ENCODE peak calls at places on chromosomes 7 and 10, in nine cellular contexts. Y is testis; W is gastrocnemius medialis; J is ovary; I is tibial artery; D is H1; C is spleen; A is CD8-positive, alpha-beta memory T cell; F is A549. U is an unnamed sample.

GRCh38 chr7:121714559-121715303 is 158.2 kb upstream of the PTPRZ1 start:
- DNase-seq in Y (no peak), D (no peak), W (no peak), I (no peak), C (no peak), A (no peak), F (no peak), J (no peak), U (no peak)

GRCh38 chr10:129761573-129761972 is 202.5 kb downstream of the EBF3 start:
- DNase-seq in C (peak; percentile 48), I (peak; percentile 44), W (no peak), J (no peak), Y (peak; percentile 4), D (peak; percentile 17), F (no peak), A (peak; percentile 12), U (no peak)

GRCh38 chr10:94991243-94991888 is 52.9 kb downstream of the CYP2C9 start:
- DNase-seq in C (no peak), Y (no peak), W (no peak), A (no peak), J (no peak), F (no peak), D (no peak), I (no peak), U (no peak)

GRCh38 chr7:68147621-68148238 is 1151.1 kb downstream of the TYW1 start:
- DNase-seq in Y (no peak), I (no peak), A (no peak), J (no peak), C (no peak), D (no peak), F (no peak), W (no peak), U (no peak)

GRCh38 chr7:147492621-147493020 is 1097.9 kb upstream of the C7orf33 start:
- DNase-seq in J (no peak), I (no peak), D (no peak), Y (no peak), W (no peak), F (no peak), C (no peak), A (no peak), U (no peak)

GRCh38 chr10:98536551-98536950 is 89.8 kb upstream of the HPS1 start:
- DNase-seq in F (peak; percentile 5), Y (no peak), I (no peak), A (no peak), J (no peak), W (no peak), C (no peak), D (no peak), U (no peak)

GRCh38 chr7:103811315-103811714 is 178.1 kb downstream of the RELN start:
- DNase-seq in D (no peak), I (no peak), A (no peak), J (no peak), W (no peak), C (no peak), Y (no peak), F (no peak), U (no peak)

GRCh38 chr10:111989136-111990050 is 194.2 kb downstream of the GPAM start:
- DNase-seq in W (no peak), D (no peak), J (no peak), A (no peak), I (no peak), C (no peak), F (no peak), Y (no peak), U (no peak)

GRCh38 chr10:84715911-84716310 is 387.5 kb downstream of the CCSER2 start:
- DNase-seq in I (no peak), J (no peak), F (peak; percentile 10), W (no peak), Y (peak; percentile 58), D (peak; percentile 76), C (no peak), A (no peak), U (peak; percentile 80)

GRCh38 chr10:126634915-126635314 is 35.6 kb downstream of the C10orf90 start:
- DNase-seq in C (no peak), D (no peak), Y (no peak), J (no peak), I (no peak), W (no peak), A (no peak), F (no peak), U (no peak)

GRCh38 chr10:44193156-44193555 is 191.7 kb downstream of the CXCL12 start:
- DNase-seq in I (no peak), W (no peak), J (no peak), Y (no peak), C (no peak), A (no peak), F (no peak), D (no peak), U (no peak)

GRCh38 chr10:95169522-95169921 is 24.5 kb upstream of the ACSM6 start:
- DNase-seq in Y (no peak), A (no peak), F (no peak), D (no peak), I (no peak), W (no peak), C (no peak), J (no peak), U (no peak)

GRCh38 chr10:73908853-73909611 is 1.9 kb upstream of the PLAU start:
- DNase-seq in C (no peak), J (no peak), D (no peak), I (peak; percentile 76), F (peak; percentile 81), Y (no peak), W (peak; percentile 47), A (no peak), U (no peak)

GRCh38 chr7:146090023-146090645 is 26.5 kb upstream of the CNTNAP2 start:
- DNase-seq in C (no peak), J (no peak), D (no peak), I (no peak), F (peak; percentile 6), A (no peak), W (no peak), Y (no peak), U (peak; percentile 7)

GRCh38 chr7:27142562-27143021 is 889 bp downstream of the HOXA5 start:
- DNase-seq in I (peak; percentile 59), J (no peak), C (no peak), A (no peak), D (no peak), Y (peak; percentile 12), F (no peak), W (no peak), U (no peak)

GRCh38 chr10:49283491-49283890 is 15.5 kb upstream of the C10orf71 start:
- DNase-seq in A (no peak), J (no peak), C (no peak), I (no peak), Y (no peak), W (no peak), F (no peak), D (no peak), U (no peak)

GRCh38 chr7:71770269-71770907 is 638.4 kb downstream of the GALNT17 start:
- DNase-seq in Y (no peak), F (no peak), D (peak; percentile 33), A (no peak), J (no peak), W (no peak), C (no peak), I (no peak), U (no peak)

GRCh38 chr7:140348161-140348849 is 50.0 kb downstream of the SLC37A3 start:
- DNase-seq in J (no peak), F (no peak), W (no peak), A (no peak), C (no peak), D (no peak), I (no peak), Y (no peak), U (no peak)

GRCh38 chr7:130957722-130958360 is 223.8 kb upstream of the KLF14 start:
- DNase-seq in I (no peak), D (no peak), F (no peak), W (no peak), C (no peak), Y (no peak), J (no peak), A (no peak), U (no peak)
- H3K4me1 ChIP-seq in I (peaks cover 10% of the 10 kb centered on the region), D (no peaks in the 10 kb centered on the region), F (peaks cover 93% of the 10 kb centered on the region), W (peaks cover 44% of the 10 kb centered on the region), C (peaks cover 59% of the 10 kb centered on the region), Y (peaks cover 27% of the 10 kb centered on the region), J (peaks cover 13% of the 10 kb centered on the region), A (peaks cover 84% of the 10 kb centered on the region), U (no peaks in the 10 kb centered on the region)

GRCh38 chr7:128365432-128365831 is 3.9 kb upstream of the PRRT4 start:
- DNase-seq in I (no peak), W (no peak), C (no peak), A (no peak), Y (no peak), F (no peak), J (no peak), D (no peak), U (no peak)
- H3K4me1 ChIP-seq in I (peaks cover 20% of the 10 kb centered on the region), W (peaks cover 12% of the 10 kb centered on the region), C (peaks cover 3% of the 10 kb centered on the region), A (peaks cover 6% of the 10 kb centered on the region), Y (peaks cover 9% of the 10 kb centered on the region), F (no peaks in the 10 kb centered on the region), J (peaks cover 2% of the 10 kb centered on the region), D (peaks cover 4% of the 10 kb centered on the region), U (peaks cover 1% of the 10 kb centered on the region)

DNA sequence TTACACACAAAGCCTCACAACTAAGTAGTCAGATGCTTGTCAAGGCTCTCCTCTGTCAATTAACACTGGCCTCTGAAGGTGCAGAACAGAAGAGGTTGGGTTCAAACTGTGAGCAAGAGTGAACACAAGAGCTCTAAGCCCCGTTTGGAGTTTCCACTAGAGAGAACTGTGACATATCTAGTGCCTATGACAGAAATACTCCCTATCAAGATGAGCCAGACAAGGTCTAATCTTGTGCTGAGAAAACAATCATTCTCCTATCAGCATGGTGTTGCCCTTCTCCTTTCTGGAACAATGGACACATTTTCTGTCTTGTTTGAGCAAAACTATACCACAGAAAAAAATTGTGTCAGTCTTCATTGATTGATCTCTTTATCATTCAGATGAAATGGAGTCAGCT is 62.4 kb upstream of the CCDC71L start:
- DNase-seq in W (no peak), Y (no peak), F (no peak), D (no peak), C (no peak), J (no peak), I (no peak), A (no peak), U (no peak)
- H3K4me1 ChIP-seq in W (no peaks in the 10 kb centered on the region), Y (no peaks in the 10 kb centered on the region), F (peaks cover 5% of the 10 kb centered on the region), D (no peaks in the 10 kb centered on the region), C (no peaks in the 10 kb centered on the region), J (no peaks in the 10 kb centered on the region), I (no peaks in the 10 kb centered on the region), A (peaks cover 6% of the 10 kb centered on the region), U (no peaks in the 10 kb centered on the region)

GRCh38 chr7:47477191-47478016 is 104.5 kb downstream of the TNS3 start:
- DNase-seq in W (no peak), A (no peak), F (no peak), C (no peak), J (no peak), I (no peak), Y (no peak), D (no peak), U (no peak)

GRCh38 chr7:47480576-47481538 is 101.1 kb downstream of the TNS3 start:
- DNase-seq in A (no peak), W (no peak), I (no peak), D (no peak), J (no peak), F (no peak), C (no peak), Y (no peak), U (peak; percentile 64)

GRCh38 chr7:47479821-47480575 is 101.9 kb downstream of the TNS3 start:
- DNase-seq in A (no peak), C (no peak), F (no peak), W (no peak), J (no peak), Y (no peak), D (no peak), I (no peak), U (no peak)

GRCh38 chr7:47478017-47478344 is 103.9 kb downstream of the TNS3 start:
- DNase-seq in Y (peak; percentile 82), F (no peak), C (no peak), A (no peak), J (peak; percentile 68), D (no peak), I (peak; percentile 67), W (no peak), U (no peak)

GRCh38 chr7:47478926-47479791 is 102.8 kb downstream of the TNS3 start:
- DNase-seq in F (no peak), C (no peak), A (no peak), W (no peak), I (peak; percentile 61), J (no peak), Y (no peak), D (no peak), U (no peak)
- H3K4me1 ChIP-seq in F (peaks cover 100% of the 10 kb centered on the region), C (peaks cover 56% of the 10 kb centered on the region), A (no peaks in the 10 kb centered on the region), W (peaks cover 43% of the 10 kb centered on the region), I (peaks cover 78% of the 10 kb centered on the region), J (peaks cover 49% of the 10 kb centered on the region), Y (peaks cover 86% of the 10 kb centered on the region), D (peaks cover 10% of the 10 kb centered on the region), U (peaks cover 17% of the 10 kb centered on the region)

U was measured in iPS DF 6.9.